ENCODE peak calls at places on chromosomes 6 and 20, in seven cellular contexts. J is HCT116, Z is hepatocyte, Q is neural progenitor cell, D is GM23248, C is PC-3, X is MM.1S. O is an unnamed sample.

GRCh38 chr6:28208180-28208659 is 16.9 kb upstream of the ZSCAN9 start:
- DNase-seq in J (no peak), Z (no peak), Q (peak; percentile 71), D (peak; percentile 10), C (no peak), X (no peak), O (peak; percentile 66)

GRCh38 chr6:8113260-8113659 is 10.9 kb upstream of the EEF1E1 start:
- DNase-seq in J (no peak), Z (no peak), Q (no peak), D (peak; percentile 61), C (no peak), X (no peak), O (no peak)

GRCh38 chr20:53331151-53331973 is 262.3 kb downstream of the ZNF217 start:
- DNase-seq in J (peak; percentile 28), Z (peak; percentile 23), Q (no peak), D (peak; percentile 88), C (peak; percentile 83), X (no peak), O (peak; percentile 32)

GRCh38 chr6:39035689-39036088 is 12.9 kb upstream of the GLP1R start:
- DNase-seq in J (no peak), Z (no peak), Q (no peak), D (no peak), C (no peak), X (no peak), O (no peak)

GRCh38 chr6:83096791-83097190 is 29.3 kb downstream of the DOP1A start:
- DNase-seq in J (no peak), Z (no peak), Q (no peak), D (peak; percentile 49), C (no peak), X (no peak), O (no peak)

GRCh38 chr6:11712760-11713159 is 65.8 kb downstream of the ADTRP start:
- DNase-seq in J (no peak), Z (no peak), Q (no peak), D (peak; percentile 75), C (no peak), X (no peak), O (no peak)

GRCh38 chr20:18011482-18011881 is 42.7 kb downstream of the MGME1 start:
- DNase-seq in J (no peak), Z (no peak), Q (no peak), D (no peak), C (no peak), X (no peak), O (no peak)

GRCh38 chr20:38726849-38727601 is 2.7 kb downstream of the SLC32A1 start:
- DNase-seq in J (no peak), Z (no peak), Q (peak; percentile 93), D (peak; percentile 46), C (no peak), X (no peak), O (peak; percentile 98)

GRCh38 chr6:14038636-14039035 is 78.9 kb upstream of the CD83 start:
- DNase-seq in J (no peak), Z (no peak), Q (no peak), D (no peak), C (no peak), X (no peak), O (no peak)

DNA sequence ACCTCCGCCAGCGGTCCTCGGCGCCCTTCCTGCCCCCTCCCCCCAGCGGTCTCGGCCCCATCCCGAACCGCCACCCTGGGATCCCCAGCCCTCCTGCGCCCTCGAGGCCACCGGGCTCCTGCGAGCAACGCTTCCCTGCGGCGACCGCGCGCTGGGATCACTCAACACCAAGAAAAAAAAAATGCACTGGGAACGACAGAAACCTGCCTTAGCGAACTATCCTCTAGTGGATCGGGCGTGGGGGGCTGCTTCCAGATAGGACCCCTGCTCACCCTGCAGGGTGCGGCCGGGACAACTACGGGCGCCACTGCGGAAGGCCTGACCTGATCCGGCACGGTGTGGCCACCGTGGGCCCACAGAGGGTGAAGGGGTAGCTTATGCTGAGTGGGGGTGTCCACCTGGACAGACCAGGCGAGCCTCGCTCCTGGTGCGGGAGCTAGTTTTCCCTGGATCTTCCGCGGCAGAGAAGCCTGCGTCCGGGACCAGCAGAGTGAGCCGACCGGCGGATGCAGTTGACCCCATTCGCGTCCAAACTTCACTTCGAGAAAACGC is 38.0 kb downstream of the NCR2 start:
- DNase-seq in J (no peak), Z (no peak), Q (no peak), D (no peak), C (no peak), X (no peak), O (no peak)
- TF ChIP-seq EZH2 in J (no peak), Z (peak; percentile 92), Q (peak; percentile 94), D (no peak), C (no peak), X (no peak), O (peak; percentile 98)

GRCh38 chr6:36925809-36926208 is 28.7 kb upstream of the PI16 start:
- DNase-seq in J (no peak), Z (no peak), Q (no peak), D (no peak), C (no peak), X (no peak), O (no peak)

GRCh38 chr6:36927114-36927513 is 27.4 kb upstream of the PI16 start:
- DNase-seq in J (no peak), Z (no peak), Q (no peak), D (no peak), C (no peak), X (no peak), O (no peak)

GRCh38 chr6:36927691-36928546 is 26.6 kb upstream of the PI16 start:
- DNase-seq in J (no peak), Z (peak; percentile 38), Q (no peak), D (peak; percentile 80), C (no peak), X (no peak), O (no peak)

GRCh38 chr6:36928547-36928918 is 26.0 kb upstream of the PI16 start:
- DNase-seq in J (no peak), Z (no peak), Q (no peak), D (no peak), C (no peak), X (no peak), O (no peak)

DNA sequence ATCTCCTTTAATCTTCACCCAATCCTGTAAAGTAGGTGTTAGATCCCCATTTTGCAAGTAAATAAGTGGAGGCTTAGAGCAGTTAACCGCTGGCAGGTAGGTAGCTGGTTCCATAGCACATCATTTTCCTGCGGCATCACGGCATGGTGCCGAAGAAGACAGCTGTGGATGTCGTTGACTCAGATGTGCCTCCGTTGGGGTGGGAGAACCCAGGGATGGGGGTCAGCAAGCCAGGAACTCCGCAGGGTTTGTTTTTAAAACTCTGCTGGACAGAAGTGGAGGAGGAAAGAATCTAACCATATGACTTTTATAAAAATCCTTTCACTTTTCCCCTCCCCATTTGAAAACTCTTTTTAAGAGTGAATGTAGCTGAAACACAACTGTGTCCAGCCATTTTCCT is 27.8 kb upstream of the PI16 start:
- DNase-seq in J (no peak), Z (no peak), Q (no peak), D (no peak), C (no peak), X (no peak), O (no peak)
- TF ChIP-seq EZH2phosphoT487 in J (no peak), Z (no peak), Q (no peak), D (no peak), C (no peak), X (no peak), O (no peak)

DNA sequence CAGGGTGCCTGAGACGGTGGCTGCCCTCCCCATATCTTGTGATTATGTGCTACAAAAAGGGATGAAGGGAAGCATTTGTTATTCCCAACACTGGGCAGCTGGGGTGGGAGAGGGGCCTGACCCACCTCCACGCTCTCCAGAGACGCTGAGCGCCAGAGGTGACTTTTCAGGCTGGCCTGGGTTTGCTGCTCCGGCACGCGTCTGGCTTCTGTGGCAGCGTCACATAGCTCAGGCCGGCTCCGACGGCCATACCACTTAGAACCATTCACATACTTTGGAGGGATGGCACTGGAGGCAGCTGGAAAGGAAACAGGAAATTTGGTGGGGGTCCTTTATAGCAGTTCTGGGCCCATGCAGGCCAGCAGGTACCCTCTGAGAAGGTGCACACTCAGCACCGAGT is 72.6 kb downstream of the NINL start:
- DNase-seq in J (no peak), Z (no peak), Q (no peak), D (no peak), C (no peak), X (no peak), O (no peak)
- TF ChIP-seq EZH2 in J (no peak), Z (no peak), Q (no peak), D (no peak), C (no peak), X (no peak), O (no peak)

GRCh38 chr20:59222982-59223610 is 59.5 kb downstream of the ZNF831 start:
- DNase-seq in J (no peak), Z (peak; percentile 52), Q (peak; percentile 47), D (peak; percentile 36), C (peak; percentile 40), X (no peak), O (peak; percentile 44)
- TF ChIP-seq EZH2phosphoT487 in J (no peak), Z (no peak), Q (no peak), D (peak; percentile 24), C (peak; percentile 5), X (no peak), O (no peak)

GRCh38 chr20:21507275-21508229 is 6.3 kb downstream of the NKX2-2 start:
- DNase-seq in J (no peak), Z (no peak), Q (peak; percentile 36), D (no peak), C (no peak), X (no peak), O (peak; percentile 31)

GRCh38 chr20:21504323-21504722 is 9.5 kb downstream of the NKX2-2 start:
- DNase-seq in J (no peak), Z (no peak), Q (no peak), D (no peak), C (no peak), X (no peak), O (no peak)

GRCh38 chr20:21505810-21506530 is 7.9 kb downstream of the NKX2-2 start:
- DNase-seq in J (peak; percentile 44), Z (peak; percentile 79), Q (peak; percentile 89), D (peak; percentile 69), C (peak; percentile 57), X (peak; percentile 66), O (peak; percentile 78)

GRCh38 chr20:21503345-21503744 is 10.5 kb downstream of the NKX2-2 start:
- DNase-seq in J (no peak), Z (no peak), Q (no peak), D (peak; percentile 60), C (peak; percentile 11), X (peak; percentile 96), O (no peak)

GRCh38 chr20:21505161-21505809 is 8.6 kb downstream of the NKX2-2 start:
- DNase-seq in J (peak; percentile 28), Z (peak; percentile 85), Q (peak; percentile 89), D (peak; percentile 69), C (peak; percentile 74), X (peak; percentile 54), O (peak; percentile 90)
- TF ChIP-seq EZH2 in J (no peak), Z (no peak), Q (peak; percentile 10), D (no peak), C (no peak), X (no peak), O (no peak)

DNA sequence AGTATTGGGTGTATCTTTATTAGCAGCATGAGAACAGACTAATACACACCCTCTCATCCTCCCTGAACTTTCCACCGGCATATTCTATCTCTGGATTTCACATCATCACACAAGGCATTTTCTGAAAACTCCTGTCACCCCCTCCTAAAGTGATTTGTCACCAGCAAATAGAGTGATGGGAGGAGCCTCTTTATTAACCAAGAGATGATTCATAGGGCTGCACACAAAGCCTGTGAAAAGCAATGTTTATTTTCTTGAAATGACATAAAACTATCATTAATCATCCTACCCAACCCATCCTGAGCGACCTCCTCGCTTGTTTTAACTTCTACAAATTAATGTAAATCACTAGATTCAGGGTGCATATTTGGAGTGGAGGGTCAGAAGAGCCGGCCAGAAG is 394.8 kb upstream of the SULF2 start:
- DNase-seq in J (no peak), Z (peak; percentile 43), Q (no peak), D (peak; percentile 38), C (peak; percentile 93), X (no peak), O (no peak)
- TF ChIP-seq EZH2phosphoT487 in J (no peak), Z (no peak), Q (no peak), D (no peak), C (no peak), X (no peak), O (no peak)